ENCODE peak calls at places on chromosome 12, in four cellular contexts. Z is Panc1; W is stimulated activated CD4-positive, alpha-beta T cell treated with anti-CD3 and anti-CD28 coated beads, Interleukin-2, amount 100 ng/mL, for 48 hours; U is CD4-positive, CD25-positive, alpha-beta regulatory T cell. C is an unnamed sample.

GRCh38 chr12:64938179-64938578 is 113.7 kb downstream of the TBC1D30 start:
- DNase-seq in Z (no peak), W (no peak), U (no peak), C (no peak)

GRCh38 chr12:130141901-130142683 is 20.2 kb upstream of the FZD10 start:
- DNase-seq in Z (no peak), W (no peak), U (no peak), C (no peak)

GRCh38 chr12:132942611-132943010 is 13.5 kb downstream of the ZNF605 start:
- DNase-seq in Z (no peak), W (no peak), U (no peak), C (no peak)

GRCh38 chr12:66279127-66279712 is 23.1 kb upstream of the HELB start:
- DNase-seq in Z (no peak), W (no peak), U (peak), C (no peak)

GRCh38 chr12:117279606-117280005 is 81.8 kb downstream of the NOS1 start:
- DNase-seq in Z (no peak), W (no peak), U (no peak), C (no peak)

GRCh38 chr12:25436206-25436912 is 116.7 kb downstream of the LMNTD1 start:
- DNase-seq in Z (peak), W (peak), U (peak), C (peak)

GRCh38 chr12:32032205-32032810 is 73.1 kb downstream of the RESF1 start:
- DNase-seq in Z (no peak), W (no peak), U (no peak), C (no peak)

GRCh38 chr12:68487721-68488309 is 122.9 kb upstream of the RAP1B start:
- DNase-seq in Z (no peak), W (no peak), U (no peak), C (no peak)

GRCh38 chr12:32285484-32285883 is 113.9 kb upstream of the FGD4 start:
- DNase-seq in Z (no peak), W (no peak), U (no peak), C (no peak)

GRCh38 chr12:75488553-75488952 is 8.0 kb downstream of the GLIPR1 start:
- DNase-seq in Z (no peak), W (no peak), U (no peak), C (no peak)

GRCh38 chr12:12403264-12404248 is 46.7 kb downstream of the BORCS5 start:
- DNase-seq in Z (no peak), W (no peak), U (no peak), C (no peak)

GRCh38 chr12:130097798-130098255 is 64.4 kb upstream of the FZD10 start:
- DNase-seq in Z (no peak), W (no peak), U (no peak), C (no peak)

GRCh38 chr12:34547276-34547675 is 525.0 kb downstream of the ALG10 start:
- DNase-seq in Z (no peak), W (no peak), U (no peak), C (no peak)

GRCh38 chr12:105343836-105344235 is 13.3 kb downstream of the C12orf75 start:
- DNase-seq in Z (no peak), W (no peak), U (no peak), C (no peak)

GRCh38 chr12:89333564-89334252 is 18.6 kb downstream of the DUSP6 start:
- DNase-seq in Z (no peak), W (no peak), U (peak), C (no peak)

GRCh38 chr12:94561943-94562411 is 88.4 kb downstream of the TMCC3 start:
- DNase-seq in Z (no peak), W (no peak), U (peak), C (no peak)

GRCh38 chr12:107685360-107686248 is at the start of gene PWP1:
- DNase-seq in Z (peak), W (peak), U (peak), C (peak)

GRCh38 chr12:57844725-57845477 is 1.6 kb downstream of the CTDSP2 start:
- DNase-seq in Z (no peak), W (no peak), U (no peak), C (no peak)

GRCh38 chr12:5186715-5187114 is 143.0 kb downstream of the KCNA5 start:
- DNase-seq in Z (no peak), W (no peak), U (no peak), C (no peak)

GRCh38 chr12:69151254-69151751 is 88.1 kb upstream of the CPSF6 start:
- DNase-seq in Z (no peak), W (no peak), U (no peak), C (no peak)

GRCh38 chr12:120702629-120703028 is 7.6 kb upstream of the UNC119B start:
- DNase-seq in Z (no peak), W (no peak), U (no peak), C (no peak)

GRCh38 chr12:18430425-18431048 is 169.2 kb downstream of the PIK3C2G start:
- DNase-seq in Z (peak), W (no peak), U (no peak), C (peak)

GRCh38 chr12:27667540-27667939 is 28.7 kb upstream of the REP15 start:
- DNase-seq in Z (no peak), W (no peak), U (peak), C (no peak)

GRCh38 chr12:50505386-50505827 is 622 bp downstream of the DIP2B start:
- DNase-seq in Z (no peak), W (no peak), U (no peak), C (no peak)

GRCh38 chr12:107318804-107319535 is 225.6 kb upstream of the CRY1 start:
- DNase-seq in Z (no peak), W (no peak), U (peak), C (no peak)

GRCh38 chr12:114904254-114905003 is 220.5 kb upstream of the TBX3 start:
- DNase-seq in Z (no peak), W (no peak), U (no peak), C (no peak)

GRCh38 chr12:90036641-90037040 is 328.0 kb upstream of the ATP2B1 start:
- DNase-seq in Z (no peak), W (no peak), U (peak), C (no peak)

GRCh38 chr12:120886194-120887018 is 17.8 kb downstream of the SPPL3 start:
- DNase-seq in Z (no peak), W (no peak), U (peak), C (no peak)

GRCh38 chr12:70277973-70278372 is 34.7 kb downstream of the CNOT2 start:
- DNase-seq in Z (no peak), W (no peak), U (no peak), C (no peak)

GRCh38 chr12:117563706-117564105 is 202.3 kb upstream of the NOS1 start:
- DNase-seq in Z (no peak), W (no peak), U (no peak), C (no peak)

GRCh38 chr12:103468837-103469236 is 26.9 kb downstream of the C12orf42 start:
- DNase-seq in Z (no peak), W (no peak), U (no peak), C (no peak)

GRCh38 chr12:47082963-47083621 is 3.3 kb upstream of the AMIGO2 start:
- DNase-seq in Z (peak), W (no peak), U (no peak), C (no peak)

C was measured in glomerular endothelial cell.